ENCODE peak calls at places on chromosomes 12 and 14, in nine cellular contexts. F is tibial nerve, L is GM12865, G is keratinocyte, S is fibroblast of the aortic adventitia, E is right lobe of liver, Y is left ventricle myocardium inferior, N is bronchial epithelial cell, U is epithelial cell of proximal tubule. W is an unnamed sample.

GRCh38 chr12:111775205-111776193 is 8.8 kb downstream of the ALDH2 start:
- DNase-seq in F (peak; percentile 49), L (peak; percentile 91), G (no peak), S (peak; percentile 96), E (peak; percentile 82), Y (peak; percentile 88), N (peak; percentile 52), U (no peak), W (peak; percentile 80)

GRCh38 chr12:121165316-121165715 is 32.6 kb downstream of the P2RX7 start:
- DNase-seq in F (no peak), L (no peak), G (no peak), S (peak; percentile 73), E (no peak), Y (no peak), N (no peak), U (no peak), W (no peak)

GRCh38 chr14:60196291-60196690 is 31.1 kb upstream of the DHRS7 start:
- DNase-seq in F (no peak), L (no peak), G (no peak), S (no peak), E (no peak), Y (no peak), N (peak; percentile 46), U (no peak), W (no peak)

GRCh38 chr12:26100966-26101744 is 23.7 kb downstream of the BHLHE41 start:
- DNase-seq in F (no peak), L (no peak), G (no peak), S (no peak), E (no peak), Y (no peak), N (peak; percentile 87), U (no peak), W (no peak)

GRCh38 chr12:57319678-57320469 is 68.9 kb upstream of the STAC3 start:
- DNase-seq in F (no peak), L (no peak), G (no peak), S (peak; percentile 25), E (no peak), Y (no peak), N (no peak), U (no peak), W (no peak)

GRCh38 chr14:68568907-68569545 is 223.8 kb downstream of the ZFP36L1 start:
- DNase-seq in F (no peak), L (no peak), G (no peak), S (no peak), E (no peak), Y (no peak), N (no peak), U (no peak), W (no peak)

GRCh38 chr14:61620130-61620946 is 75.0 kb upstream of the HIF1A start:
- DNase-seq in F (no peak), L (peak; percentile 47), G (no peak), S (peak; percentile 99), E (no peak), Y (no peak), N (peak; percentile 61), U (no peak), W (peak; percentile 15)

GRCh38 chr14:100015251-100015655 is 50.0 kb upstream of the EVL start:
- DNase-seq in F (no peak), L (peak; percentile 67), G (no peak), S (no peak), E (no peak), Y (no peak), N (no peak), U (no peak), W (peak; percentile 25)

GRCh38 chr12:802242-802995 is 50.0 kb downstream of the WNK1 start:
- DNase-seq in F (no peak), L (peak; percentile 31), G (no peak), S (peak; percentile 42), E (no peak), Y (no peak), N (no peak), U (no peak), W (no peak)

GRCh38 chr12:132748319-132748718 is 13.3 kb downstream of the ANKLE2 start:
- DNase-seq in F (no peak), L (no peak), G (no peak), S (no peak), E (peak; percentile 8), Y (no peak), N (no peak), U (no peak), W (no peak)

GRCh38 chr14:76772300-76773187 is 11.3 kb downstream of the VASH1 start:
- DNase-seq in F (no peak), L (no peak), G (no peak), S (peak; percentile 58), E (peak; percentile 67), Y (peak; percentile 60), N (no peak), U (no peak), W (no peak)

GRCh38 chr14:76773956-76774355 is 12.7 kb downstream of the VASH1 start:
- DNase-seq in F (no peak), L (no peak), G (no peak), S (no peak), E (no peak), Y (no peak), N (no peak), U (no peak), W (no peak)

GRCh38 chr14:76774471-76775158 is 13.3 kb downstream of the VASH1 start:
- DNase-seq in F (no peak), L (no peak), G (no peak), S (no peak), E (no peak), Y (no peak), N (no peak), U (no peak), W (no peak)

GRCh38 chr14:76771432-76771980 is 10.2 kb downstream of the VASH1 start:
- DNase-seq in F (no peak), L (no peak), G (no peak), S (no peak), E (no peak), Y (no peak), N (no peak), U (no peak), W (no peak)

DNA sequence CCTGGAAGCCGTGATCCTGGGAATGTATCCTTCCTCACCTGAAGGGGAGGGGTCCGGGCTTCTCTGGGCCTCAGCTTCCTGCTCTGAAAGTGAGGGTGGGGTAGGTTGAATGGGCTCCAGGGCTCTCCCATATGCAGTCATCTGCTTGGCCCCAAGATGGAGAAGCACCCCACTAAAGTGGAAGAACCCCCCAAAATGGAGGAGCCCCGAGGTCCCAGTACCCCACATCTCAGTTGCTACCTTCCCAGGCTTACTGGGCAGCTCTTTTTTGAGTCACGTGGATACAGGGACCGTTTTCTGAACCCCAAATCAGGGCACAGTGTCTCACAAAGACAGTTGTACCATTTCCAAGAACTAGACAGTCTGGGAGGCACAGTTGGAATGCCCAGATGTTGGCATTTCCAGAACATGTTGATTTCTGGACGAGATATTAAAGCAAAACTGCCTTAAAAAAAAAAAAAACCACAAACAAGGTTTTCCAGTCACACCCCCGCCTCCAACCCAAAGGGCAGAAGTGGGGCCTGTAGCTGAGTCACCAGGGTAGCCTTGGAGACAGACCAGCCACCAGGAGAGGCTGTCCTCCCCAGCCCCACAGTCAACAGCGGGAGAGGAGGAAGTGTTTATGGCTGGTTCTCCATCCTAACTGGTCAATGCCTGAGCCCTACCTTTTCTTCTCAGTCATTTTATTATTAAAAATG is 12.1 kb downstream of the VASH1 start:
- DNase-seq in F (no peak), L (no peak), G (no peak), S (peak; percentile 76), E (peak; percentile 63), Y (peak; percentile 66), N (peak; percentile 69), U (no peak), W (no peak)
- TF ChIP-seq CTCF in F (no peak), L (no peak), G (no peak), S (peak; percentile 4), E (no peak), Y (no peak), N (peak; percentile 4), U (peak; percentile 13), W (no peak)

DNA sequence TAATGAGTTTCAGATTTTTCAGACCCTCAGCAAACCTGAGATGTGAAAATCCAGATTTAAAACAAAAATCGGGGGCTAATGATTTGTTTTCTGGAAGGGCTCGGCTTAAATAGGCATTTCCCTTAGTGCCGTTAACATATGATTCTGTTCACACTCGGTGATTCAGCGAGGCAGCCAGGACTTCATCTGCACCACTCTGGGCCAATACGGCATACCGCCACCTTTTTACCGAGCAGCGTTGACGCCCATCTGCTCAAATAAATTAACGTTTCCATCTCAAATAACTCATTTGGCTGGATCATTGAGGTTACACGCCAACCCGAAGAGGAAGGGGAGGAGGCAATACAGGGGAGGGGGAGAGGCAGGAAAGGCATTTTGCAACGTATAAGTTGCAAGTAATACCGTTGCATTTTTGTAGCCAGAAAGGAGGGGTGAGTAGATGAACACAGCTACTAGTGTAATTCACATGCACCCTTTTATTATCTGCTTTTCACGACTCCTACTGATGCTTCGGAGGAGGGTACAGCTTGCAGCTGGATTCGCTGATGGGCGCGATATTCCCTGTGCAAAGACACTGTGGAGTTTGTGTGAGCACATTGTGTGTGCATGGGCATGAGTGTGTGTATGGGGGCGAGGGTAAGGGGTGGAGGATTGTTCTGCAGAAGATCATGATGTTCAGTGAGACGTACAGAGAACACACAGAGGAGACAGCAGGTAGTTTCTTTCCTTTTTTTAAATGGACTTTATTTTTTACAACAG is 45.9 kb downstream of the MAP1LC3B2 start:
- DNase-seq in F (no peak), L (no peak), G (no peak), S (peak; percentile 39), E (no peak), Y (no peak), N (no peak), U (no peak), W (no peak)
- H3K4me3 ChIP-seq in F (no peak overlapping the region), L (no peak overlapping the region), G (no peak overlapping the region), S (peak overlapping the region; percentile 5), E (no peak overlapping the region), Y (peak overlapping the region; percentile 2), N (no peak overlapping the region), U (no peak overlapping the region), W (no peak overlapping the region)

DNA sequence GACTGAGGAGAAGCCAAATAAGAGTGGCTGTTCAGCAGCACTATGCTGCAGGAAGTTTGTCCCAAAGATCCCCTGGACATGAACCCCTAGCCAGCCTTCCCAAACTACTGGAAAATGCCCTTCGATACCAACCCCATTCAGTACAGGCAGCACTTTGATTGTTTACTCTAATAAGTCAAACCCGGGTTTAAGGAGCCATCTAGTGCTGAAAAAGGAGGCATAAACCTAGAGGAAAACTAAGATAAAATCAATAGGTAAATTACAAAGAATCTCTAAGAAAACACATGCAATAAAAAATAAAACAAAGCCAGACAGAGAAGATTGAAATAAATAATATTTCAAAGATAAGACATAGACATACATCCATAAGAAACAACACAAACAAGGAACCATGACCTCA is 771.6 kb downstream of the RPS29 start:
- DNase-seq in F (no peak), L (no peak), G (no peak), S (no peak), E (no peak), Y (no peak), N (no peak), U (no peak), W (no peak)
- TF ChIP-seq CTCF in F (no peak), L (no peak), G (no peak), S (no peak), E (no peak), Y (no peak), N (no peak), U (no peak), W (no peak)

DNA sequence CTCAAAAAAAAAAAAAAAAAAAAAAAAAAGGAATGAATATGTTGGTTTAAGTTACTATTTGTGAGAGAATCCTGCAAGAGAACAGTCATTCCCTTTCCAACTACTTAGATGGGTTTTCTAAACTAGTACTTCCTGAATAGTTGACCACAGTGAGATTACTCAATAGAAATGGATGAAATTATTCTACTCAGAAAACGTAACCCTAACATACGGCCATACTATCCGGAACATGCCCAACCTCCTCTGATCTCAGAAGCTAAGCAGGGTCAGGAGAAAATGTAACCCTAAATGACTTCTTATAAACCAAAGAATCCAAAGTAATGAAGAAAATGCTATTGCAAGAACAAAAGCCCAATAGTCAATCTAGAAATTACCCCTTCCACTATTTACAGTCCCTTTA is 4.3 kb downstream of the KANSL2 start:
- DNase-seq in F (no peak), L (no peak), G (no peak), S (no peak), E (no peak), Y (no peak), N (no peak), U (no peak), W (no peak)
- H3K4me3 ChIP-seq in F (no peak overlapping the region), L (no peak overlapping the region), G (no peak overlapping the region), S (no peak overlapping the region), E (no peak overlapping the region), Y (no peak overlapping the region), N (no peak overlapping the region), U (no peak overlapping the region), W (no peak overlapping the region)